ENCODE peak calls at places on chromosomes 4 and X, in seven cellular contexts. A, J, F, M, I, W and D are unnamed samples.

GRCh38 chr4:32025840-32026459 is 1305.8 kb downstream of the PCDH7 start:
- DNase-seq in I (peak; percentile 22), M (no peak), W (peak; percentile 32), J (no peak), F (peak; percentile 3), A (peak; percentile 82), D (no peak)

GRCh38 chr4:770022-770421 is 55.9 kb downstream of the CPLX1 start:
- DNase-seq in A (no peak), J (no peak), M (no peak), W (no peak), F (no peak), I (no peak), D (no peak)

GRCh38 chrX:57583477-57583876 is 8.3 kb upstream of the ZXDB start:
- DNase-seq in F (no peak), A (no peak), M (no peak), J (no peak), I (peak; percentile 2), W (no peak), D (no peak)

GRCh38 chr4:40934671-40935070 is 184.9 kb downstream of the NSUN7 start:
- DNase-seq in M (no peak), F (no peak), A (no peak), J (no peak), I (no peak), W (no peak), D (no peak)

GRCh38 chrX:54891573-54891972 is 29.1 kb upstream of the TRO start:
- DNase-seq in J (no peak), M (no peak), F (peak; percentile 39), A (peak; percentile 30), W (peak; percentile 52), I (peak; percentile 67), D (no peak)

GRCh38 chr4:1582227-1582626 is 101.9 kb downstream of the FAM53A start:
- DNase-seq in A (no peak), W (no peak), I (no peak), M (peak; percentile 69), J (peak; percentile 37), F (no peak), D (peak; percentile 87)

GRCh38 chr4:88964450-88964849 is 92.5 kb downstream of the FAM13A start:
- DNase-seq in I (no peak), W (no peak), M (no peak), J (no peak), F (peak; percentile 69), A (no peak), D (no peak)

GRCh38 chrX:135295238-135295943 is 13.9 kb upstream of the ETDC start:
- DNase-seq in F (peak; percentile 53), W (peak; percentile 10), J (peak; percentile 22), A (peak; percentile 55), M (peak; percentile 65), I (peak; percentile 23), D (peak; percentile 92)

GRCh38 chr4:72987741-72988729 is 81.5 kb downstream of the COX18 start:
- DNase-seq in F (no peak), M (no peak), J (no peak), I (no peak), A (no peak), W (no peak), D (no peak)

GRCh38 chr4:105644270-105644669 is 64.2 kb downstream of the INTS12 start:
- DNase-seq in A (no peak), W (no peak), I (no peak), J (no peak), F (no peak), M (no peak), D (no peak)

GRCh38 chr4:150261571-150261970 is 183.3 kb downstream of the DCLK2 start:
- DNase-seq in M (no peak), A (no peak), F (no peak), J (no peak), I (no peak), W (no peak), D (no peak)

GRCh38 chr4:102761478-102761790 is 666 bp upstream of the MANBA start:
- DNase-seq in M (no peak), A (no peak), I (peak; percentile 36), W (no peak), F (peak; percentile 28), J (no peak), D (no peak)

GRCh38 chr4:78902313-78902712 is 36.9 kb downstream of the PAQR3 start:
- DNase-seq in F (no peak), W (peak; percentile 78), J (no peak), I (peak; percentile 40), M (no peak), A (no peak), D (no peak)

GRCh38 chr4:80876810-80877209 is 153.7 kb upstream of the BMP3 start:
- DNase-seq in M (no peak), F (no peak), J (no peak), A (no peak), I (no peak), W (no peak), D (no peak)

GRCh38 chrX:632391-633042 is 1.9 kb downstream of the SHOX start:
- DNase-seq in M (no peak), I (no peak), F (no peak), J (no peak), W (no peak), A (no peak), D (peak; percentile 30)

GRCh38 chr4:139718833-139719232 is 53.2 kb downstream of the MGST2 start:
- DNase-seq in W (no peak), F (no peak), M (no peak), J (no peak), I (no peak), A (no peak), D (no peak)

GRCh38 chr4:74661427-74662171 is 132.7 kb downstream of the BTC start:
- DNase-seq in J (no peak), A (no peak), I (no peak), M (no peak), F (peak; percentile 65), W (no peak), D (no peak)

GRCh38 chr4:98571161-98571786 is 87.1 kb downstream of the TSPAN5 start:
- DNase-seq in F (no peak), W (no peak), A (no peak), I (no peak), M (no peak), J (no peak), D (peak; percentile 66)

GRCh38 chr4:13955551-13955950 is 328.0 kb upstream of the BOD1L1 start:
- DNase-seq in I (no peak), F (no peak), M (no peak), A (no peak), W (no peak), J (no peak), D (no peak)
- H3K4me1 ChIP-seq in I (no peaks in the 10 kb centered on the region), F (no peaks in the 10 kb centered on the region), M (no peaks in the 10 kb centered on the region), A (no peaks in the 10 kb centered on the region), W (no peaks in the 10 kb centered on the region), J (no peaks in the 10 kb centered on the region), D (no peaks in the 10 kb centered on the region)

DNA sequence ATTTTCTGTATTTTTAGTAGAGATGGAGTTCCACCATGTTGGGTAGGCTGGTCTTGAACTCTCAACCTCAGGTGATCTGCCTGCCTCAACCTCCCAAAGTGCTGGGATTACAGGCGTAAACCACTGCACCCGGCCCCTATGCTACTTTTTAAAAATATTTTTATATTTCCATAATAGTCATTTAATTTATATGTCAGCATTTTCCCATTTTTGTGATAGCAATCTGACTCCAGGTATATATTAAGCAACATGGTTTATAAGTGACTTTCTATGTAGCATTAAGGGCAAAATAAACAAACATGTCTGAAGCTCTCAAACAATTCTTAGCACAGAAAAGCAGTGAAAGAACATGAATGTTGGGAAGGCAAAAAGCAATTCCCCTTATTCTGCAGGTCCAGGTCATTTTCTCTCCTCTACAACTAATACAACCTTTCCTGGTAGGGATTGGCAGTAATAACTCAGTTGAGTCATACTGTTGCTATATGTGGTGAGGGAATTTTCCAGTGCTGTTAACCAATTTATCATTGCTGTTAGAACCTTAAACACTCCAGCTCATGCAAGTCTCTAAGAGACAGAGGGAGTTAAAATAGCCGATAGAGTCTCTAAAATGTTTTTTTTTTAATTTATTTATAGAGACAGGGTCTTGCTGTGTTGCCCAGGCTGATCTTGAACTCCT is 24.0 kb downstream of the SMIM14 start:
- DNase-seq in M (no peak), W (peak; percentile 13), I (no peak), A (no peak), J (no peak), F (peak; percentile 80), D (no peak)
- H3K4me3 ChIP-seq in M (no peak overlapping the region), W (no peak overlapping the region), I (no peak overlapping the region), A (no peak overlapping the region), J (no peak overlapping the region), F (no peak overlapping the region), D (no peak overlapping the region)

GRCh38 chrX:30794497-30794896 is 94.6 kb downstream of the TAB3 start:
- DNase-seq in M (no peak), A (no peak), J (no peak), F (no peak), W (no peak), I (no peak), D (no peak)

GRCh38 chrX:30791296-30792278 is 97.5 kb downstream of the TAB3 start:
- DNase-seq in J (no peak), M (no peak), A (no peak), F (no peak), I (no peak), W (no peak), D (no peak)

GRCh38 chrX:30793767-30794103 is 95.3 kb downstream of the TAB3 start:
- DNase-seq in W (no peak), I (no peak), F (no peak), J (no peak), A (no peak), M (no peak), D (peak; percentile 54)

GRCh38 chrX:30795981-30796958 is 92.8 kb downstream of the TAB3 start:
- DNase-seq in W (no peak), A (no peak), I (no peak), F (no peak), M (no peak), J (no peak), D (peak; percentile 31)

DNA sequence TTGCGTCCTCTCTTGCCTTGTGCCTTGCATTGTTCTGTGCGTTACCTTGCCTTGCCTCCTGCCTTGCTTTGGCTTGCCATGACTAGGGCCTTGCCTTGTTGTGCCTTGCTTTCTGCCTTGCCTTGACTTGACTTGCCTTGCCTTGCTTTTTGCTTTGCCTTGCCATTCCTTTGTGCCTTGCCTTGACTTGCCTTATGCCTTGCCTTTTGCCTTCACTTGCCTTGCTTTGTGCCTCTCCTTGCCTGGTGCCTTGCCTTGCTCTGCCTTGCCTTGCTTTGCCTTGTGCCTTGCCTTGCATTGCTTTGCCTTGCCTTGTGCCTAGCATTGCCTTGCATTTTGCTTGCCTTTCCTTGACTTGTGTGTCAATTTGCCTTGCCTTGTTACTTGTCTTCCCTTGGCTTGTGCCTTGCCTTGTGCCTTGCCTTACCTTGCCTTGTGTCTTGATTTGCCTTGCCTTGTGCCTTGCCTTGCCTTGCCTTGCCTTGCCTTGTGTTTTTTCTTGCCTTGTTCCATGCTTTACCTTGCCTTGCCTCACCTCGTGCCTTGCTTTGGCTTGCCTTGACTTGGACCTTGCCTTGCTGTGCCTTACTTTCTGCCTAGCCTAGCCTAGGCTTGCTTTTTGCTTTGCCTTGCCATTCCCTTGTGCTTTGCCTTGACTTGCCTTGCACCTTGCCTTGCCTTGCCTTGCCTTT is 95.8 kb downstream of the TAB3 start:
- DNase-seq in F (no peak), W (no peak), M (no peak), J (no peak), I (no peak), A (no peak), D (no peak)
- H3K4me1 ChIP-seq in F (no peaks in the 10 kb centered on the region), W (no peaks in the 10 kb centered on the region), M (no peaks in the 10 kb centered on the region), J (no peaks in the 10 kb centered on the region), I (no peaks in the 10 kb centered on the region), A (no peaks in the 10 kb centered on the region), D (no peaks in the 10 kb centered on the region)

DNA sequence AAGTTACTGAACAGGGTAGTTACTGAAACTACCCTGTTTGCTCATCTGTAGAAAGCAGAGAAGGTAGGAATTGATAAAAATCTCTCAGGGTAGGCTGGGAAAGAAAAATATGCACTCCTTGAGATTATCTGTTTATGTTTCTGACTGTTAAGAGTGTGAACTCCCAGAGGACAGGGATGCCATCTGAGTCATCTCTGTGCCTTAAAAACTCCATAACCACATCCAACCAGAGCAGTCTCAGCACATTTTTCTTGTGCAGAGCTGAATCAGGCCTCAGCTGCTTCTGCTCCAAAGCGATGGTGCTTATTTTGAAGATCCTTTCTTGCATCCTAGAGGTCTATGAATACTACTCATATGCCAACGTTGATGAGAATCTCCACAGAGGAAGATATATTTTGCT is 9.9 kb downstream of the CENPVL3 start:
- DNase-seq in F (no peak), W (no peak), J (no peak), M (no peak), A (no peak), I (no peak), D (no peak)
- H3K4me3 ChIP-seq in F (no peak overlapping the region), W (no peak overlapping the region), J (no peak overlapping the region), M (no peak overlapping the region), A (no peak overlapping the region), I (no peak overlapping the region), D (no peak overlapping the region)